ENCODE peak calls at places on chromosomes 6 and 20, in nine cellular contexts. B is tibial nerve, F is IMR-90, H is colonic mucosa, R is GM23248, O is heart right ventricle, J is H1, N is OCI-LY7, Z is Panc1. Q is an unnamed sample.

GRCh38 chr6:81894788-81895221 is 142.3 kb upstream of the TENT5A start:
- DNase-seq in J (no peak), F (peak; percentile 39), H (no peak), Z (no peak), B (peak; percentile 35), O (peak; percentile 69), R (peak; percentile 67), N (no peak), Q (no peak)

GRCh38 chr20:35839891-35840290 is 68.1 kb downstream of the PHF20 start:
- DNase-seq in Z (no peak), O (no peak), R (no peak), J (no peak), B (no peak), N (no peak), H (no peak), F (no peak), Q (no peak)

GRCh38 chr6:52108128-52108527 is 20.7 kb upstream of the PKHD1 start:
- DNase-seq in H (no peak), O (no peak), Z (no peak), J (no peak), F (no peak), N (no peak), B (no peak), R (no peak), Q (no peak)

GRCh38 chr20:46400253-46400652 is 6.2 kb downstream of the ELMO2 start:
- DNase-seq in O (peak; percentile 20), R (peak; percentile 86), B (peak; percentile 43), F (peak; percentile 80), N (no peak), H (no peak), Z (no peak), J (no peak), Q (no peak)

GRCh38 chr20:18312723-18313122 is 24.4 kb downstream of the ZNF133 start:
- DNase-seq in Z (no peak), R (no peak), O (no peak), F (no peak), H (no peak), B (no peak), J (no peak), N (no peak), Q (no peak)

GRCh38 chr6:21885532-21886089 is 292.1 kb downstream of the SOX4 start:
- DNase-seq in H (peak; percentile 28), O (peak; percentile 27), R (peak; percentile 90), J (no peak), Z (no peak), B (peak; percentile 17), F (peak; percentile 85), N (no peak), Q (no peak)

GRCh38 chr6:165206798-165207197 is 102.6 kb downstream of the C6orf118 start:
- DNase-seq in N (no peak), R (no peak), J (no peak), O (no peak), H (no peak), F (no peak), B (no peak), Z (no peak), Q (no peak)

GRCh38 chr6:71621918-71622519 is 264.3 kb upstream of the RIMS1 start:
- DNase-seq in J (no peak), O (no peak), R (peak; percentile 40), Z (no peak), H (no peak), F (peak; percentile 17), B (no peak), N (peak; percentile 4), Q (no peak)

GRCh38 chr6:75130784-75131183 is 75.1 kb downstream of the COL12A1 start:
- DNase-seq in O (no peak), N (no peak), B (no peak), R (peak; percentile 76), F (peak; percentile 76), Z (no peak), J (no peak), H (no peak), Q (no peak)

GRCh38 chr20:38926142-38926933 is at the start of gene FAM83D:
- DNase-seq in Z (peak; percentile 92), R (peak; percentile 99), O (peak; percentile 94), J (peak; percentile 99), N (peak; percentile 99), B (peak; percentile 71), H (peak; percentile 96), F (peak; percentile 97), Q (peak; percentile 96)

GRCh38 chr6:106614592-106615301 is 14.6 kb downstream of the RTN4IP1 start:
- DNase-seq in F (no peak), Z (no peak), J (peak; percentile 69), B (no peak), O (no peak), R (no peak), N (peak; percentile 75), H (no peak), Q (no peak)

GRCh38 chr20:1490643-1491042 is 577 bp downstream of the SIRPB2 start:
- DNase-seq in Z (no peak), O (no peak), B (no peak), J (no peak), N (no peak), R (no peak), H (no peak), F (no peak), Q (no peak)

DNA sequence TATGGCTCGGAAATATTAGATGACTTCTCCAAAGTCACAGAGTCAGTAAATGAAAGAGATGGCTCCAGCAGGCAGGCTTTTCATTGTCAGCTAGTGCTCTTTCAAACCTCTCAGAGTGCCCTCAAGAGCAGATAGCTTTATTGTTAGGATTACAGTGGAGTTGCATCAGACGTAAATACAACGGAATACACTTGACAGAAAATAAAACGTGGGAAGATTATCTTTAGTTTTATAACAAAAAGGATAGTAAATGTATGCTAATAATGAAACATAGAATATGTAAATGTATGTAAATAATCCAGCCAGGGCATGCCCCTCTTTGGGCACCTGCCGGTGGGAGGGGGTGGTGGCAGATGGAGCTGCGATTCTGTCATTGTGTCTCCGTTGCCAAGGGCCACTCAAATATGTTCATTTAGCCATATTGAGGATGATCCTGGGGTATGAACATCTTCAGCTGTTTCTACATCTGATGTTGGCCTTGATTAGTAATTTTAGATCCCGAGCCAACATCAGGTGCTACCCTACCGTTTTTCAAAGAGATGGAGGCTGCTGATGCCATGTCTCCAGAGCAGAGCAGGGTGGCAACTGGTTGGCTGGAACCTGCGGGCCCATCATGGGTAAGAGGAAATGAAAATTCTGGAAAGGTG is 358.3 kb upstream of the SULF2 start:
- DNase-seq in Z (no peak), N (no peak), H (no peak), F (no peak), B (no peak), R (no peak), J (no peak), O (no peak), Q (no peak)
- H3K4me3 ChIP-seq in Z (no peak overlapping the region), N (no peak overlapping the region), H (no peak overlapping the region), F (no peak overlapping the region), B (no peak overlapping the region), R (no peak overlapping the region), J (no peak overlapping the region), O (no peak overlapping the region), Q (no peak overlapping the region)

DNA sequence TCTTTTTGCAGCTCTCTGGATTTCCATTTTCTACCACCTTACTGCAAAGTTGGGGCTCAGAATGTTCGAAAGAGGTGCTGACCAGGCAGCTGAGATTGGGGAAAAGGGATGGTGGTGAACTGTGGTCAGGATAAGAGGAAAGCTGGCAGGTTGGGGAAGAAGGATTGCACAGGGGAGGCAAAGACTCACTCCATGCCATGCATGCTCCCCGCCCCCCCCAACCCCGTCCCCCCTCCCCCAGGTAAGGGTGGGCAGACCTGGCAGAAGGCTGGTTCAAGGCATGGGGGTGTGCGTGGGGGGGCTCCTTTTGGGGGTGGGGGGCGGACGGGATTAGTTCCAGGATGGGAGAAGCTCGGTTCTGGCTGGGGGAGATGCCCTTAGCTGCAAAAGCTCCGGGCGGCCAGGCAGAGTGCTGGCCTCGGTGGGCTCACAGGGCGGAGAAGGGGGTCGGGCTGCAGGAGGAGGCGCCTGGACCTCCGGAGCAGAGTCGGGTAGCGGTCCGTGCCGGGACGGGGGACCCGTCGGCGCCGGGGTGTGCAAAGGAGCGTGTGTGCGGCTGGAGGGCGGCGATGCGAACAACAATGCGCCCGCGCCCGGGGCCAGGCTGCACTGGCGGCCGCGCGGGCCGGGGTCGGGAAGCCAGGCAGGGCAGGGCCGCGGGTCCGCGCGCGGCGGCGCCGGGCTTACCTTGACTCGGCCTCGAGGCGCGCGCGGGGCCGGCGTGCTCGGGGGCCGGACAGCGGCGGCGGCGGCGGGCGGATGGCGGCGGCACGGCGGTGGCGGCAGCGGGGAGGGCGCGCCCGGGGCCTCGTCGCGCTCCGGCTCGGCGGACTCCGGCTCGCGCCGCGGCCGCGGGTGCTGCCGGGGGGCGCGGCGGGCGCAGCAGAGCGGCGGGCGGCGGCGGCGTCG is 844 bp downstream of the ADNP start:
- DNase-seq in B (no peak), Z (no peak), H (peak; percentile 34), N (peak; percentile 53), F (no peak), O (peak; percentile 17), R (peak; percentile 64), J (no peak), Q (peak; percentile 69)
- H3K36me3 ChIP-seq in B (no peaks in the 10 kb centered on the region), Z (peaks cover 48% of the 10 kb centered on the region), H (peaks cover 3% of the 10 kb centered on the region), N (peaks cover 84% of the 10 kb centered on the region), F (peaks cover 10% of the 10 kb centered on the region), O (peaks cover 56% of the 10 kb centered on the region), R (peaks cover 32% of the 10 kb centered on the region), J (peaks cover 12% of the 10 kb centered on the region), Q (peaks cover 3% of the 10 kb centered on the region)

GRCh38 chr20:33828912-33829560 is 17.9 kb downstream of the CHMP4B start:
- DNase-seq in F (peak; percentile 33), B (no peak), H (no peak), O (no peak), N (no peak), R (no peak), Z (no peak), J (no peak), Q (no peak)

GRCh38 chr20:33835773-33836172 is 24.6 kb downstream of the CHMP4B start:
- DNase-seq in N (no peak), H (peak; percentile 56), R (peak; percentile 28), Z (no peak), B (peak; percentile 49), J (no peak), O (no peak), F (no peak), Q (no peak)

GRCh38 chr20:33830371-33830770 is 19.2 kb downstream of the CHMP4B start:
- DNase-seq in O (no peak), Z (no peak), B (no peak), F (peak; percentile 46), N (no peak), R (peak; percentile 35), H (no peak), J (no peak), Q (no peak)

GRCh38 chr20:33829636-33830035 is 18.5 kb downstream of the CHMP4B start:
- DNase-seq in B (no peak), R (no peak), Z (no peak), O (no peak), N (no peak), H (no peak), J (no peak), F (no peak), Q (no peak)

GRCh38 chr20:33832113-33832853 is 21.1 kb downstream of the CHMP4B start:
- DNase-seq in B (no peak), R (no peak), Z (no peak), N (no peak), J (no peak), F (peak; percentile 21), H (peak; percentile 77), O (peak; percentile 29), Q (peak; percentile 83)
- H3K4me1 ChIP-seq in B (peaks cover 56% of the 10 kb centered on the region), R (peaks cover 12% of the 10 kb centered on the region), Z (peaks cover 9% of the 10 kb centered on the region), N (peaks cover 38% of the 10 kb centered on the region), J (peaks cover 3% of the 10 kb centered on the region), F (peaks cover 22% of the 10 kb centered on the region), H (peaks cover 33% of the 10 kb centered on the region), O (peaks cover 64% of the 10 kb centered on the region), Q (peaks cover 86% of the 10 kb centered on the region)

DNA sequence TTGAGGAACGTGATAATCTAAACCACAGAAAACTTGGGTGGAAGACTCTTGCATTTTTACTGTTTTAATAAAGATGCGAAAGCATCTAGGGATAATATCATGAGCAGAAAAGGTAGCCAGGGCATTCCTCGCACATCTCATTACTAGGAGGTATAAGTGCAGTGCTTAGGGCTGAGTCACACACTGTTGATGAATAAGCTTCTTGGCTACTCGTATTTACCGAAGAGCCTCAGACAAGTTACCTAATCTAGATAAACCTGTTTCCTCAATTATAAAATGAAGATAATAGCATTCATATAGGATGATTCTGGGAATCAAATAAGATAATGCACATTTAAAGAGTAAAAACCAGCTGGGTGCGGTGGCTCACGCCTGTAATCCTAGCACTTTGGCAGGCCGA is 780 bp upstream of the KIAA0319 start:
- DNase-seq in J (no peak), B (no peak), H (no peak), F (peak; percentile 12), R (peak; percentile 24), Z (no peak), N (no peak), O (no peak), Q (no peak)
- H3K4me3 ChIP-seq in J (no peak overlapping the region), B (no peak overlapping the region), H (no peak overlapping the region), F (no peak overlapping the region), R (no peak overlapping the region), Z (no peak overlapping the region), N (peak overlapping the region; percentile 68), O (no peak overlapping the region), Q (no peak overlapping the region)

Q was measured in mucosa of descending colon.